ENCODE peak calls at places on chromosomes 7 and 10, in nine cellular contexts. V is NCI-H345; S is fibroblast of gingiva; E is stimulated activated CD4-positive, alpha-beta T cell treated with anti-CD3 and anti-CD28 coated beads, Interleukin-1b, Interleukin-23, amount 100 ng/mL, for 4 hours; Q is HCT116; M is HEK293T; G is caudate nucleus; J is KBM-7; W is memory B cell. T is an unnamed sample.
A peak's percentile ranks its signal among the peaks of the same experiment; 100 is the strongest.

GRCh38 chr10:5977471-5978370 is at the start of gene IL15RA:
- DNase-seq in V (peak; percentile 37), S (peak; percentile 52), E (peak; percentile 80), Q (peak; percentile 39), M (peak; percentile 67), G (peak; percentile 7), J (peak; percentile 83), W (peak; percentile 66), T (peak; percentile 67)

GRCh38 chr7:43534110-43534509 is 48.8 kb upstream of the STK17A start:
- DNase-seq in V (no peak), S (no peak), E (no peak), Q (no peak), M (no peak), G (no peak), J (no peak), W (no peak), T (no peak)

GRCh38 chr10:35613597-35614226 is 8.6 kb downstream of the GJD4 start:
- DNase-seq in V (no peak), S (no peak), E (no peak), Q (no peak), M (peak; percentile 15), G (no peak), J (no peak), W (no peak), T (peak; percentile 48)

GRCh38 chr10:27771231-27771630 is 25.6 kb upstream of the MKX start:
- DNase-seq in V (no peak), S (no peak), E (no peak), Q (no peak), M (no peak), G (no peak), J (no peak), W (no peak), T (no peak)

GRCh38 chr7:88184848-88185304 is 35.0 kb downstream of the SRI start:
- DNase-seq in V (no peak), S (peak; percentile 33), E (no peak), Q (no peak), M (no peak), G (no peak), J (no peak), W (no peak), T (peak; percentile 3)

GRCh38 chr10:28906011-28906411 is 228.7 kb downstream of the BAMBI start:
- DNase-seq in V (no peak), S (no peak), E (no peak), Q (no peak), M (no peak), G (no peak), J (no peak), W (no peak), T (no peak)

GRCh38 chr7:33130184-33130583 is 820 bp downstream of the BBS9 start:
- DNase-seq in V (no peak), S (no peak), E (no peak), Q (no peak), M (no peak), G (no peak), J (peak; percentile 4), W (no peak), T (peak; percentile 20)

GRCh38 chr7:23357190-23358093 is 58.3 kb downstream of the MALSU1 start:
- DNase-seq in V (peak; percentile 7), S (peak; percentile 38), E (no peak), Q (peak; percentile 43), M (peak; percentile 22), G (no peak), J (peak; percentile 52), W (peak; percentile 35), T (peak; percentile 61)

GRCh38 chr10:22518167-22518724 is 172.9 kb downstream of the SPAG6 start:
- DNase-seq in V (no peak), S (no peak), E (no peak), Q (no peak), M (no peak), G (no peak), J (no peak), W (no peak), T (no peak)

GRCh38 chr10:42981358-42982236 is 95.3 kb upstream of the RET start:
- DNase-seq in V (no peak), S (no peak), E (no peak), Q (no peak), M (no peak), G (no peak), J (no peak), W (no peak), T (no peak)

GRCh38 chr10:4120454-4120853 is 335.4 kb upstream of the KLF6 start:
- DNase-seq in V (no peak), S (no peak), E (no peak), Q (no peak), M (no peak), G (no peak), J (no peak), W (peak; percentile 32), T (no peak)

GRCh38 chr7:101255841-101256240 is 11.0 kb upstream of the FIS1 start:
- DNase-seq in V (no peak), S (no peak), E (no peak), Q (no peak), M (no peak), G (no peak), J (no peak), W (no peak), T (no peak)

GRCh38 chr7:105473163-105473562 is 48.9 kb downstream of the PUS7 start:
- DNase-seq in V (no peak), S (peak; percentile 92), E (no peak), Q (no peak), M (no peak), G (no peak), J (no peak), W (no peak), T (no peak)

GRCh38 chr7:13327669-13328068 is 640.2 kb downstream of the ARL4A start:
- DNase-seq in V (no peak), S (no peak), E (no peak), Q (no peak), M (no peak), G (no peak), J (no peak), W (no peak), T (no peak)

GRCh38 chr7:22647451-22648257 is 79.3 kb upstream of the IL6 start:
- DNase-seq in V (no peak), S (peak; percentile 52), E (no peak), Q (no peak), M (no peak), G (no peak), J (no peak), W (no peak), T (peak; percentile 87)

GRCh38 chr10:72097448-72098300 is 9.3 kb upstream of the SPOCK2 start:
- DNase-seq in V (no peak), S (peak; percentile 47), E (no peak), Q (peak; percentile 68), M (no peak), G (no peak), J (no peak), W (no peak), T (peak; percentile 60)

GRCh38 chr7:91265693-91266066 is 1.4 kb downstream of the FZD1 start:
- DNase-seq in V (no peak), S (peak; percentile 10), E (no peak), Q (no peak), M (no peak), G (no peak), J (no peak), W (no peak), T (peak; percentile 24)

T was measured in dermis microvascular lymphatic vessel endothelial cell.